ENCODE peak calls at places on chromosome 11, in seven cellular contexts. One of them, this sample, is unnamed.

GRCh38 chr11:20966489-20966888 is 297.1 kb downstream of the NELL1 start:
- DNase-seq in astrocyte of the spinal cord: no peak
- DNase-seq in fibroblast of the aortic adventitia: no peak
- DNase-seq in GM12865: no peak
- DNase-seq in kidney: no peak
- DNase-seq in GM23338: peak; percentile 82
- DNase-seq in choroid plexus epithelial cell: no peak
- DNase-seq in this sample: no peak

GRCh38 chr11:8100151-8100550 is 19.1 kb downstream of the TUB start:
- DNase-seq in kidney: no peak
- DNase-seq in choroid plexus epithelial cell: no peak
- DNase-seq in GM12865: no peak
- DNase-seq in GM23338: no peak
- DNase-seq in astrocyte of the spinal cord: no peak
- DNase-seq in fibroblast of the aortic adventitia: no peak
- DNase-seq in this sample: no peak

GRCh38 chr11:6705905-6706535 is 22.9 kb upstream of the MRPL17 start:
- DNase-seq in GM12865: peak; percentile 42
- DNase-seq in fibroblast of the aortic adventitia: peak; percentile 81
- DNase-seq in GM23338: peak; percentile 80
- DNase-seq in choroid plexus epithelial cell: peak; percentile 81
- DNase-seq in astrocyte of the spinal cord: peak; percentile 53
- DNase-seq in kidney: no peak
- DNase-seq in this sample: peak; percentile 82

GRCh38 chr11:103339485-103339857 is 230.2 kb downstream of the DYNC2H1 start:
- DNase-seq in choroid plexus epithelial cell: no peak
- DNase-seq in fibroblast of the aortic adventitia: no peak
- DNase-seq in GM12865: no peak
- DNase-seq in GM23338: no peak
- DNase-seq in astrocyte of the spinal cord: no peak
- DNase-seq in kidney: no peak
- DNase-seq in this sample: no peak

GRCh38 chr11:14500181-14500651 is 605 bp upstream of the COPB1 start:
- DNase-seq in astrocyte of the spinal cord: peak; percentile 74
- DNase-seq in GM23338: peak; percentile 63
- DNase-seq in GM12865: peak; percentile 72
- DNase-seq in choroid plexus epithelial cell: peak; percentile 80
- DNase-seq in kidney: no peak
- DNase-seq in fibroblast of the aortic adventitia: peak; percentile 66
- DNase-seq in this sample: peak; percentile 60

GRCh38 chr11:87851234-87851633 is 324.0 kb downstream of the RAB38 start:
- DNase-seq in GM12865: no peak
- DNase-seq in choroid plexus epithelial cell: peak; percentile 6
- DNase-seq in fibroblast of the aortic adventitia: peak; percentile 1
- DNase-seq in GM23338: no peak
- DNase-seq in kidney: no peak
- DNase-seq in astrocyte of the spinal cord: peak; percentile 56
- DNase-seq in this sample: peak; percentile 63

GRCh38 chr11:128523616-128524015 is 63.7 kb downstream of the ETS1 start:
- DNase-seq in astrocyte of the spinal cord: peak; percentile 73
- DNase-seq in GM12865: no peak
- DNase-seq in kidney: no peak
- DNase-seq in choroid plexus epithelial cell: peak; percentile 69
- DNase-seq in GM23338: no peak
- DNase-seq in fibroblast of the aortic adventitia: peak; percentile 68
- DNase-seq in this sample: peak; percentile 56

GRCh38 chr11:108222686-108223448 is at the start of gene ATM:
- DNase-seq in choroid plexus epithelial cell: peak; percentile 100
- DNase-seq in GM23338: peak; percentile 99
- DNase-seq in astrocyte of the spinal cord: peak; percentile 99
- DNase-seq in kidney: peak; percentile 100
- DNase-seq in GM12865: peak; percentile 99
- DNase-seq in fibroblast of the aortic adventitia: peak; percentile 99
- DNase-seq in this sample: peak; percentile 99

GRCh38 chr11:27693398-27693797 is 6.9 kb downstream of the BDNF start:
- DNase-seq in fibroblast of the aortic adventitia: peak; percentile 79
- DNase-seq in GM12865: no peak
- DNase-seq in astrocyte of the spinal cord: no peak
- DNase-seq in GM23338: no peak
- DNase-seq in choroid plexus epithelial cell: peak; percentile 67
- DNase-seq in kidney: no peak
- DNase-seq in this sample: no peak

GRCh38 chr11:116984186-116984585 is 114.0 kb downstream of the SIK3 start:
- DNase-seq in GM23338: no peak
- DNase-seq in fibroblast of the aortic adventitia: no peak
- DNase-seq in GM12865: no peak
- DNase-seq in kidney: no peak
- DNase-seq in astrocyte of the spinal cord: no peak
- DNase-seq in choroid plexus epithelial cell: peak; percentile 75
- DNase-seq in this sample: peak; percentile 71

GRCh38 chr11:96063886-96064285 is 140.0 kb upstream of the MTMR2 start:
- DNase-seq in kidney: no peak
- DNase-seq in GM23338: no peak
- DNase-seq in GM12865: no peak
- DNase-seq in fibroblast of the aortic adventitia: no peak
- DNase-seq in astrocyte of the spinal cord: no peak
- DNase-seq in choroid plexus epithelial cell: no peak
- DNase-seq in this sample: no peak

GRCh38 chr11:66745356-66746235 is 16.6 kb upstream of the SPTBN2 start:
- DNase-seq in GM23338: peak; percentile 53
- DNase-seq in choroid plexus epithelial cell: no peak
- DNase-seq in kidney: peak; percentile 79
- DNase-seq in fibroblast of the aortic adventitia: no peak
- DNase-seq in GM12865: peak; percentile 75
- DNase-seq in astrocyte of the spinal cord: no peak
- DNase-seq in this sample: no peak

GRCh38 chr11:88101881-88102594 is 73.2 kb downstream of the RAB38 start:
- DNase-seq in astrocyte of the spinal cord: no peak
- DNase-seq in GM23338: no peak
- DNase-seq in fibroblast of the aortic adventitia: peak; percentile 2
- DNase-seq in GM12865: no peak
- DNase-seq in kidney: no peak
- DNase-seq in choroid plexus epithelial cell: no peak
- DNase-seq in this sample: no peak

GRCh38 chr11:14974723-14975587 is 2.8 kb upstream of the CALCA start:
- DNase-seq in GM12865: peak; percentile 52
- DNase-seq in choroid plexus epithelial cell: peak; percentile 48
- DNase-seq in fibroblast of the aortic adventitia: peak; percentile 49
- DNase-seq in astrocyte of the spinal cord: peak; percentile 36
- DNase-seq in kidney: no peak
- DNase-seq in GM23338: peak; percentile 86
- DNase-seq in this sample: peak; percentile 72

GRCh38 chr11:70557742-70558485 is 159.6 kb downstream of the CTTN start:
- DNase-seq in fibroblast of the aortic adventitia: no peak
- DNase-seq in choroid plexus epithelial cell: no peak
- DNase-seq in GM12865: no peak
- DNase-seq in kidney: peak; percentile 64
- DNase-seq in astrocyte of the spinal cord: no peak
- DNase-seq in GM23338: no peak
- DNase-seq in this sample: peak; percentile 9

GRCh38 chr11:65785329-65786007 is 1.4 kb upstream of the OVOL1 start:
- DNase-seq in choroid plexus epithelial cell: no peak
- DNase-seq in fibroblast of the aortic adventitia: no peak
- DNase-seq in kidney: peak; percentile 32
- DNase-seq in GM23338: no peak
- DNase-seq in GM12865: no peak
- DNase-seq in astrocyte of the spinal cord: no peak
- DNase-seq in this sample: no peak

GRCh38 chr11:128181090-128181485 is 406.3 kb downstream of the ETS1 start:
- DNase-seq in astrocyte of the spinal cord: no peak
- DNase-seq in choroid plexus epithelial cell: peak; percentile 79
- DNase-seq in fibroblast of the aortic adventitia: peak; percentile 11
- DNase-seq in kidney: no peak
- DNase-seq in GM12865: no peak
- DNase-seq in GM23338: no peak
- DNase-seq in this sample: peak; percentile 53

GRCh38 chr11:108966978-108967377 is 302.1 kb downstream of the DDX10 start:
- DNase-seq in choroid plexus epithelial cell: no peak
- DNase-seq in astrocyte of the spinal cord: no peak
- DNase-seq in kidney: no peak
- DNase-seq in fibroblast of the aortic adventitia: no peak
- DNase-seq in GM23338: no peak
- DNase-seq in GM12865: no peak
- DNase-seq in this sample: no peak

GRCh38 chr11:41714101-41714500 is 254.6 kb upstream of the LRRC4C start:
- DNase-seq in GM12865: no peak
- DNase-seq in kidney: no peak
- DNase-seq in GM23338: peak; percentile 61
- DNase-seq in fibroblast of the aortic adventitia: no peak
- DNase-seq in astrocyte of the spinal cord: peak; percentile 1
- DNase-seq in choroid plexus epithelial cell: no peak
- DNase-seq in this sample: no peak

GRCh38 chr11:31822604-31823371 is 11.7 kb upstream of the PAX6 start:
- DNase-seq in astrocyte of the spinal cord: no peak
- DNase-seq in GM12865: no peak
- DNase-seq in kidney: no peak
- DNase-seq in fibroblast of the aortic adventitia: no peak
- DNase-seq in GM23338: peak; percentile 40
- DNase-seq in choroid plexus epithelial cell: no peak
- DNase-seq in this sample: no peak

GRCh38 chr11:94854770-94855633 is 86.8 kb downstream of the AMOTL1 start:
- DNase-seq in fibroblast of the aortic adventitia: no peak
- DNase-seq in kidney: no peak
- DNase-seq in astrocyte of the spinal cord: no peak
- DNase-seq in GM12865: no peak
- DNase-seq in GM23338: no peak
- DNase-seq in choroid plexus epithelial cell: no peak
- DNase-seq in this sample: no peak

GRCh38 chr11:1206391-1207271 is 16.2 kb upstream of the MUC5B start:
- DNase-seq in fibroblast of the aortic adventitia: no peak
- DNase-seq in GM23338: no peak
- DNase-seq in GM12865: no peak
- DNase-seq in astrocyte of the spinal cord: no peak
- DNase-seq in choroid plexus epithelial cell: no peak
- DNase-seq in kidney: peak; percentile 73
- DNase-seq in this sample: no peak

GRCh38 chr11:66868726-66869291 is 11.9 kb downstream of the LRFN4 start:
- DNase-seq in kidney: peak; percentile 81
- DNase-seq in GM12865: peak; percentile 86
- DNase-seq in astrocyte of the spinal cord: no peak
- DNase-seq in choroid plexus epithelial cell: no peak
- DNase-seq in fibroblast of the aortic adventitia: no peak
- DNase-seq in GM23338: peak; percentile 94
- DNase-seq in this sample: no peak

GRCh38 chr11:134333312-134333711 is 1.5 kb downstream of the GLB1L2 start:
- DNase-seq in astrocyte of the spinal cord: no peak
- DNase-seq in choroid plexus epithelial cell: peak; percentile 10
- DNase-seq in fibroblast of the aortic adventitia: no peak
- DNase-seq in GM12865: no peak
- DNase-seq in kidney: no peak
- DNase-seq in GM23338: no peak
- DNase-seq in this sample: peak; percentile 11

GRCh38 chr11:55367674-55368073 is at the start of gene OR4A15:
- DNase-seq in fibroblast of the aortic adventitia: no peak
- DNase-seq in GM23338: no peak
- DNase-seq in choroid plexus epithelial cell: no peak
- DNase-seq in astrocyte of the spinal cord: no peak
- DNase-seq in GM12865: no peak
- DNase-seq in kidney: no peak
- DNase-seq in this sample: no peak

GRCh38 chr11:33350287-33350686 is 93.1 kb downstream of the HIPK3 start:
- DNase-seq in kidney: no peak
- DNase-seq in fibroblast of the aortic adventitia: no peak
- DNase-seq in GM23338: no peak
- DNase-seq in choroid plexus epithelial cell: no peak
- DNase-seq in astrocyte of the spinal cord: no peak
- DNase-seq in GM12865: no peak
- DNase-seq in this sample: no peak

GRCh38 chr11:33339247-33339646 is 82.1 kb downstream of the HIPK3 start:
- DNase-seq in fibroblast of the aortic adventitia: no peak
- DNase-seq in kidney: no peak
- DNase-seq in astrocyte of the spinal cord: no peak
- DNase-seq in GM12865: no peak
- DNase-seq in GM23338: no peak
- DNase-seq in choroid plexus epithelial cell: no peak
- DNase-seq in this sample: no peak

GRCh38 chr11:33347490-33348125 is 90.4 kb downstream of the HIPK3 start:
- DNase-seq in choroid plexus epithelial cell: no peak
- DNase-seq in fibroblast of the aortic adventitia: no peak
- DNase-seq in GM23338: no peak
- DNase-seq in astrocyte of the spinal cord: no peak
- DNase-seq in kidney: no peak
- DNase-seq in GM12865: peak; percentile 61
- DNase-seq in this sample: no peak

DNA sequence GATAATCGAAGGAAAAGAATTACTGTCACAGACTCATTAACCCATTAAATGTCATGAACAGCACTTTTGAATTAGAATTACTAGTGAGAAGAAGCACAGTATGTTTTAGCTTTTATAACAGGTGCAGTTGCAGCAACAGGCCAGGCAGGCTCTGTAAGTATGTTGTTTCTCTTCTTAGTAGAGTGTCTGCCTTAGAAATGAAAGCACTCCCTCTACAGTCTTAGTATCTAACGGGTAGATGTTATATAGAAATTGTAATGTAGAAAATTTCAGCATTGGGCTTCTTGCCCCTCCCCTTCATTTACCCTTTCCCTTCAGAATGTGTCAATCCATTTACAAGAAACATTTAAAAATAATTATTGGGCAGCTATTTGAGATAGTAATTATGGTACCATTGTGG is 87.4 kb downstream of the HIPK3 start:
- DNase-seq in fibroblast of the aortic adventitia: no peak
- DNase-seq in GM23338: peak; percentile 8
- DNase-seq in astrocyte of the spinal cord: peak; percentile 22
- DNase-seq in GM12865: peak; percentile 15
- DNase-seq in kidney: no peak
- DNase-seq in choroid plexus epithelial cell: peak; percentile 50
- DNase-seq in this sample: no peak
- TF ChIP-seq CTCF in fibroblast of the aortic adventitia: peak; percentile 17
- TF ChIP-seq CTCF in GM23338: no peak
- TF ChIP-seq CTCF in astrocyte of the spinal cord: no peak
- TF ChIP-seq CTCF in GM12865: no peak
- TF ChIP-seq CTCF in kidney: no peak
- TF ChIP-seq CTCF in choroid plexus epithelial cell: peak; percentile 31
- TF ChIP-seq CTCF in this sample: peak; percentile 3

GRCh38 chr11:61103851-61104423 is 1.6 kb downstream of the CD5 start:
- DNase-seq in GM23338: no peak
- DNase-seq in fibroblast of the aortic adventitia: no peak
- DNase-seq in kidney: no peak
- DNase-seq in astrocyte of the spinal cord: no peak
- DNase-seq in choroid plexus epithelial cell: no peak
- DNase-seq in GM12865: no peak
- DNase-seq in this sample: no peak
- H3K4me3 ChIP-seq in GM23338: no peak overlapping the region
- H3K4me3 ChIP-seq in fibroblast of the aortic adventitia: no peak overlapping the region
- H3K4me3 ChIP-seq in kidney: no peak overlapping the region
- H3K4me3 ChIP-seq in astrocyte of the spinal cord: no peak overlapping the region
- H3K4me3 ChIP-seq in choroid plexus epithelial cell: no peak overlapping the region
- H3K4me3 ChIP-seq in GM12865: no peak overlapping the region
- H3K4me3 ChIP-seq in this sample: no peak overlapping the region

GRCh38 chr11:120832609-120833221 is 191.2 kb upstream of the TBCEL start:
- DNase-seq in choroid plexus epithelial cell: no peak
- DNase-seq in astrocyte of the spinal cord: no peak
- DNase-seq in kidney: no peak
- DNase-seq in GM23338: peak; percentile 36
- DNase-seq in GM12865: no peak
- DNase-seq in fibroblast of the aortic adventitia: no peak
- DNase-seq in this sample: no peak
- TF ChIP-seq CTCF in choroid plexus epithelial cell: no peak
- TF ChIP-seq CTCF in astrocyte of the spinal cord: no peak
- TF ChIP-seq CTCF in kidney: no peak
- TF ChIP-seq CTCF in GM23338: no peak
- TF ChIP-seq CTCF in GM12865: no peak
- TF ChIP-seq CTCF in fibroblast of the aortic adventitia: no peak
- TF ChIP-seq CTCF in this sample: no peak

GRCh38 chr11:63952570-63952969 is 13.8 kb downstream of the NAA40 start:
- DNase-seq in choroid plexus epithelial cell: no peak
- DNase-seq in GM12865: no peak
- DNase-seq in GM23338: no peak
- DNase-seq in astrocyte of the spinal cord: no peak
- DNase-seq in fibroblast of the aortic adventitia: no peak
- DNase-seq in kidney: no peak
- DNase-seq in this sample: no peak

GRCh38 chr11:63951779-63952536 is 13.2 kb downstream of the NAA40 start:
- DNase-seq in fibroblast of the aortic adventitia: no peak
- DNase-seq in kidney: no peak
- DNase-seq in GM23338: no peak
- DNase-seq in GM12865: peak; percentile 87
- DNase-seq in choroid plexus epithelial cell: peak; percentile 31
- DNase-seq in astrocyte of the spinal cord: no peak
- DNase-seq in this sample: no peak
- H3K4me3 ChIP-seq in fibroblast of the aortic adventitia: no peak overlapping the region
- H3K4me3 ChIP-seq in kidney: no peak overlapping the region
- H3K4me3 ChIP-seq in GM23338: no peak overlapping the region
- H3K4me3 ChIP-seq in GM12865: peak overlapping the region; percentile 19
- H3K4me3 ChIP-seq in choroid plexus epithelial cell: no peak overlapping the region
- H3K4me3 ChIP-seq in astrocyte of the spinal cord: no peak overlapping the region
- H3K4me3 ChIP-seq in this sample: no peak overlapping the region